ENCODE peak calls at places on chromosomes 5 and 9, in five cellular contexts. C, S, J, U and Q are unnamed samples.

GRCh38 chr9:4110562-4110961 is 189.3 kb downstream of the GLIS3 start:
- DNase-seq in S (no peak), J (no peak), C (no peak), U (no peak), Q (no peak)

GRCh38 chr5:3833566-3833965 is 237.9 kb downstream of the IRX1 start:
- DNase-seq in J (no peak), S (no peak), U (no peak), C (no peak), Q (no peak)

GRCh38 chr9:122129969-122130368 is 29.6 kb downstream of the NDUFA8 start:
- DNase-seq in C (no peak), S (no peak), J (no peak), U (no peak), Q (no peak)

GRCh38 chr9:79615038-79615437 is 43.3 kb downstream of the TLE4 start:
- DNase-seq in C (no peak), J (no peak), U (no peak), S (no peak), Q (no peak)

GRCh38 chr5:85466423-85466822 is 1081.7 kb upstream of the EDIL3 start:
- DNase-seq in J (no peak), C (no peak), S (no peak), U (no peak), Q (no peak)

GRCh38 chr5:171783051-171783450 is 2.6 kb upstream of the SMIM23 start:
- DNase-seq in U (no peak), S (peak), C (peak), J (peak), Q (peak)

GRCh38 chr5:138700581-138701362 is 52.5 kb upstream of the CTNNA1 start:
- DNase-seq in S (no peak), U (no peak), C (no peak), J (no peak), Q (no peak)

GRCh38 chr5:10145922-10146321 is 103.8 kb downstream of the ATPSCKMT start:
- DNase-seq in U (no peak), S (peak), C (peak), J (peak), Q (peak)

GRCh38 chr9:128913995-128914772 is 6.6 kb upstream of the PHYHD1 start:
- DNase-seq in S (no peak), C (no peak), J (no peak), U (no peak), Q (no peak)

GRCh38 chr9:4318741-4319140 is 18.9 kb upstream of the GLIS3 start:
- DNase-seq in J (no peak), C (peak), S (peak), U (no peak), Q (no peak)

GRCh38 chr9:127683723-127684122 is 23.1 kb upstream of the CFAP157 start:
- DNase-seq in C (peak), J (no peak), U (no peak), S (peak), Q (peak)

GRCh38 chr9:2043243-2043642 is 28.1 kb downstream of the SMARCA2 start:
- DNase-seq in J (no peak), C (no peak), U (no peak), S (no peak), Q (no peak)

GRCh38 chr9:2041736-2042135 is 26.6 kb downstream of the SMARCA2 start:
- DNase-seq in U (no peak), J (no peak), C (no peak), S (no peak), Q (no peak)

GRCh38 chr9:2040828-2041227 is 25.7 kb downstream of the SMARCA2 start:
- DNase-seq in U (no peak), C (no peak), S (no peak), J (no peak), Q (no peak)

GRCh38 chr9:2047144-2047671 is 32.1 kb downstream of the SMARCA2 start:
- DNase-seq in U (no peak), J (no peak), S (no peak), C (no peak), Q (no peak)

GRCh38 chr9:2043881-2044462 is 28.8 kb downstream of the SMARCA2 start:
- DNase-seq in S (no peak), U (no peak), C (no peak), J (no peak), Q (no peak)
- H3K4me3 ChIP-seq in S (no peak), U (no peak), C (no peak), J (no peak), Q (no peak)

GRCh38 chr9:78573669-78574068 is 276.7 kb downstream of the PSAT1 start:
- DNase-seq in S (no peak), C (no peak), U (no peak), J (no peak), Q (no peak)
- H3K4me3 ChIP-seq in S (no peak), C (no peak), U (no peak), J (no peak), Q (no peak)

GRCh38 chr5:131254741-131255140 is 9.1 kb upstream of the CDC42SE2 start:
- DNase-seq in S (no peak), U (no peak), J (no peak), C (no peak), Q (no peak)
- H3K4me3 ChIP-seq in S (no peak), U (no peak), J (no peak), C (no peak), Q (no peak)

DNA sequence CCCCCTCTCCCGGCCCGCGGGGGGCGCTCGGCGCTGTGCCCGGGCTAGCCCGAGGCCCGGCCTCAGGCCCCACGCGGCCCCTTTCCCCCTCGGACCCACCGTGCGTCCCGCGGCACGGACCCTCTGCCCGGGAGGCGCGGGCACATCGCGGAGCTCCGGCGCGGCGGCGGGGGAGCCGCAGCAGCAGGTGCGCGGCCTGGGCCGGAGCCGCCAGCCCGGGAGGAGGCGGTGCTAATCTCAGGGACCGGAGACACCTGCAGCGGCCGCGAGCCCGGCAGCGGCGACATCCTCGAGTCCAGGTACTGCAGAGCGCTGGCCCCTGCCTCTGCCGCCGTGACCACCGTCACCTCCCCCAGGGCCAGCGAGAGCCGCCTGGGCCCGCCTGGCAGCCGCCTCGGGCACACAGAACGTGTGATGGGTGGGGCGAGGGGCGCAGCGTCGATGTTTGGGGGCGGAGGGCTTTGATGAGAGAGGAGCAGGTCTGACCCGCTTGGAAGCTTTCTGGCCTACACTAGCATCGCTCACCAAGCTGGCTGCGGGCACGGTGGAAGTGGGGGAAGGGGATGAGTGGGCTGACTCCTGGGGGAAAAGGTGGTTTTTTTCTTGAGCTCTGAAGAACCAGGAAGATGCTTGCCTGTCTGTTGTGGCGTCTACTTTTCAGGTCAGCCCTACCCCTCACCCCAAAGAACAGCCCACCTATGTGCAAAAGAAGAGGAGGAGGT is 524 bp downstream of the CYFIP2 start:
- DNase-seq in J (no peak), C (peak), S (no peak), U (peak), Q (no peak)
- H3K4me3 ChIP-seq in J (peak), C (peak), S (peak), U (peak), Q (peak)

GRCh38 chr5:173323121-173323798 is 5.0 kb downstream of the STC2 start:
- DNase-seq in U (no peak), C (no peak), J (no peak), S (no peak), Q (no peak)
- H3K4me3 ChIP-seq in U (no peak), C (peak), J (peak), S (no peak), Q (peak)